ENCODE peak calls at places on chromosome 15, in six cellular contexts. N is mesothelial cell of epicardium, C is activated B cell treated with CpG ODN at 0.5 μM for 24 hours, Q is glutamatergic neuron, B is progenitor cell of endocrine pancreas, J is heart left ventricle. I is an unnamed sample.

GRCh38 chr15:94397377-94397776 is 166.0 kb downstream of the MCTP2 start:
- DNase-seq in B (no peak), N (no peak), J (no peak), C (no peak), Q (no peak), I (no peak)

GRCh38 chr15:64274541-64274940 is 81.4 kb downstream of the CSNK1G1 start:
- DNase-seq in C (no peak), J (no peak), N (no peak), Q (no peak), B (no peak), I (no peak)

GRCh38 chr15:38612159-38612863 is 47.7 kb upstream of the RASGRP1 start:
- DNase-seq in B (no peak), J (no peak), N (no peak), C (no peak), Q (no peak), I (no peak)

GRCh38 chr15:31357148-31357547 is 30.5 kb downstream of the KLF13 start:
- DNase-seq in N (no peak), B (no peak), C (no peak), J (no peak), Q (no peak), I (no peak)

GRCh38 chr15:57114070-57114469 is 195.6 kb downstream of the TCF12 start:
- DNase-seq in J (peak; percentile 10), Q (no peak), C (no peak), B (no peak), N (no peak), I (no peak)

GRCh38 chr15:67085237-67085817 is 19.9 kb downstream of the SMAD3 start:
- DNase-seq in C (no peak), B (no peak), Q (no peak), N (no peak), J (no peak), I (no peak)

GRCh38 chr15:92949604-92950249 is 49.6 kb downstream of the CHD2 start:
- DNase-seq in J (no peak), C (no peak), N (no peak), B (no peak), Q (no peak), I (no peak)

GRCh38 chr15:34693053-34693744 is 61.6 kb downstream of the GJD2 start:
- DNase-seq in N (no peak), B (no peak), Q (no peak), C (no peak), J (no peak), I (no peak)

GRCh38 chr15:66252411-66253295 is 897 bp downstream of the MEGF11 start:
- DNase-seq in N (peak; percentile 52), J (peak; percentile 30), B (peak; percentile 53), C (peak; percentile 49), Q (peak; percentile 83), I (peak; percentile 28)

GRCh38 chr15:76062282-76062681 is 2.5 kb downstream of the TMEM266 start:
- DNase-seq in N (no peak), J (no peak), B (no peak), Q (no peak), C (no peak), I (no peak)

GRCh38 chr15:64045774-64046346 is 425 bp downstream of the DAPK2 start:
- DNase-seq in C (peak; percentile 33), N (no peak), J (peak; percentile 21), Q (peak; percentile 27), B (peak; percentile 13), I (peak; percentile 27)

DNA sequence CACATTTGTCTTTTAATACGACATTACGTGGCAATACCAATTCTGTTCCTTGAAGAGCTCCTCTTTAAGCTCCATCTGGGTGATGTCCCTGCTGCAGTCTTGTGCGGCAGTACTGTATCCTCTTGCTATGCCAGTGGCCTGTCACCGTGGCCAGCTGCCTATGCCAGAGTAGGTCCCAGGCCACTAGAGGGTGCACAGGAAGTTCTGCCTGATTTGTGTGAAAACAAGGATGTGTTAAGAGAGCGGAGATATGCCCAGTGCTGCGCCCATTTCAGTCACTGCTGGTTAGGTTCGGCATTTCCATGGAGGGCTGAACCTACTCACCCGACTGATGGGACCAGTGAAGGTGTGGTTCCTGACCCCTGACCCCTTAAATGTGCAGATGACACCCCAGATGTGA is 25.2 kb downstream of the NIPA1 start:
- DNase-seq in Q (peak; percentile 32), C (no peak), N (no peak), J (no peak), B (no peak), I (no peak)
- TF ChIP-seq CTCF in Q (no peak), C (no peak), N (no peak), J (peak; percentile 40), B (peak; percentile 35), I (no peak)

GRCh38 chr15:40974921-40975320 is 21.6 kb downstream of the CHAC1 start:
- DNase-seq in B (no peak), J (no peak), N (no peak), Q (no peak), C (no peak), I (no peak)
- TF ChIP-seq CTCF in B (no peak), J (no peak), N (no peak), Q (no peak), C (no peak), I (no peak)

DNA sequence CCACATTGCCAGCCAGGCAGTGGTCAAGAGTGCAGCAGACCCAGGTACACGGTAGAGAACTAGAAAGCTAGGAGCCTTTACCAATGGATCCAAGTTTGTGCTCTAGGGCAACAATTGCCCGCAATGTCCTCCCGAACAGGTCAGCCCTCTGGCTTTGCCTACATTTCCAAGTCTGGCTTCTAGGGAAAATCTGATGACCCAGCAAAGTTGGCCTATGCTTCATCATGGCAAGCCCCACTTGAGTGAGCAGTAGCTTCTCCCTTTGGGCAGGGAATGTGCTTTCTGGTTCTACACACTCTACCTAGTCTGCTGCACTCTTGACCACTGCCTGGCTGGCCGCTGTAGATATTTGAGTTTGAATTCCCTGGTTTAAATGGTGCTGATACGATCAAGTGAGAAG is 361.6 kb upstream of the NR2F2 start:
- DNase-seq in Q (no peak), J (no peak), N (no peak), C (no peak), B (no peak), I (no peak)
- TF ChIP-seq CTCF in Q (no peak), J (no peak), N (no peak), C (no peak), B (no peak), I (no peak)

GRCh38 chr15:60397772-60398445 is at the start of gene ANXA2:
- DNase-seq in N (peak; percentile 60), C (peak; percentile 76), Q (peak; percentile 82), J (peak; percentile 88), B (peak; percentile 53), I (peak; percentile 72)

GRCh38 chr15:60395276-60396011 is 2.3 kb downstream of the ANXA2 start:
- DNase-seq in B (no peak), C (no peak), J (no peak), Q (no peak), N (no peak), I (no peak)

GRCh38 chr15:60396100-60396499 is 1.7 kb downstream of the ANXA2 start:
- DNase-seq in C (no peak), Q (no peak), B (no peak), N (no peak), J (no peak), I (no peak)

GRCh38 chr15:60396964-60397771 is 618 bp downstream of the ANXA2 start:
- DNase-seq in J (peak; percentile 71), C (peak; percentile 48), N (peak; percentile 71), B (peak; percentile 65), Q (peak; percentile 77), I (peak; percentile 27)

GRCh38 chr15:60396560-60396963 is 1.2 kb downstream of the ANXA2 start:
- DNase-seq in N (no peak), C (no peak), J (no peak), B (no peak), Q (no peak), I (no peak)
- TF ChIP-seq CTCF in N (no peak), C (no peak), J (no peak), B (no peak), Q (no peak), I (no peak)

DNA sequence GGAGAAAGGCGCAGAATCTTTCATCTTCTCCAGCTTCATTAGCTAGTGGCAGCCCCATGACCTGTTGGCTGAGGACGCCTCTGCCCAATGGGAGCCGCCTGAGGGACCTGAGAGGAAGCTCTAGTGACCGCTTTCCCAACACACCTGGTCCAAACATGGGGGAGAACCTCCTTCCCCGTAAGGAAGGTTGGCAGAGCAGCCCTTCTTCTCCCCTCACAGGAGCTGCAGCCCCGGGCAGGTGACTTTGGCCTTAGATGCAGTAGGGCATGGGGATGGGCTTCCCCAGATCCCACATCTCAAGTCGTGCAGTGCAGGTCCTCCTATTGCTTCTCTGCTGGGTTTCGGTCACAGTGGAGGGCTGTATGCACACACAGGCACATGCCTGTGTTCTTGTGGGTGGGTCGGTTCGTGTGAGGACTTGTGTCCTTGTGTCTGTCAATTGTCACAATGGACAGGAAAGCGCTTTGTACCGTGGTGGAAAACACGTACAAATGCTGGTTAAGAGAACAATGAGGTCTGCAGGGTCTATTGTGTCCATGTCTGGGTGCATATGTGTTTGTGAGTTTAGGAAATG is 1.3 kb downstream of the ISLR2 start:
- DNase-seq in N (no peak), J (no peak), C (no peak), Q (no peak), B (no peak), I (no peak)
- TF ChIP-seq CTCF in N (no peak), J (no peak), C (no peak), Q (no peak), B (no peak), I (no peak)

GRCh38 chr15:44545934-44546802 is 9.2 kb downstream of the EIF3J start:
- DNase-seq in N (no peak), B (no peak), C (no peak), J (no peak), Q (no peak), I (no peak)
- TF ChIP-seq CTCF in N (no peak), B (peak; percentile 38), C (no peak), J (peak; percentile 31), Q (no peak), I (peak; percentile 42)

DNA sequence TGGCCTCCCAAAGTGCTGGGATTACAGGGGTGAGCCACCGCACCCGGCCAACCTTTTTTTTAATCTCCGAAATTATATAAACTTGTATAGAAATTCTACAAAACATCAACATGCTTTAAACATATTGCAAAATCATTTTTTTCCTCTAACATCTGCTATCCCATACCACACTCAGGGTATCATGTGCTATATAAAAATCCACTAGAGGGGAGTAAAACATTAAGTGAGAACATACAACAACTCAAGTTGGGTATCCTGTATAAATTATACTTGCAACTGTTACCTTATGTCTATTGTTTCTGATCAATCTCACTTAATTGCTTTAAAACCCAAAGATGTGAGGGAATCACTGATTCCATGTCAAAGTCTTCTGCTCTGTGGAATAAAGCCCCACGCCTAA is 71.9 kb upstream of the FBN1 start:
- DNase-seq in B (no peak), N (no peak), C (no peak), Q (no peak), J (no peak), I (no peak)
- TF ChIP-seq CTCF in B (no peak), N (no peak), C (no peak), Q (no peak), J (no peak), I (no peak)

DNA sequence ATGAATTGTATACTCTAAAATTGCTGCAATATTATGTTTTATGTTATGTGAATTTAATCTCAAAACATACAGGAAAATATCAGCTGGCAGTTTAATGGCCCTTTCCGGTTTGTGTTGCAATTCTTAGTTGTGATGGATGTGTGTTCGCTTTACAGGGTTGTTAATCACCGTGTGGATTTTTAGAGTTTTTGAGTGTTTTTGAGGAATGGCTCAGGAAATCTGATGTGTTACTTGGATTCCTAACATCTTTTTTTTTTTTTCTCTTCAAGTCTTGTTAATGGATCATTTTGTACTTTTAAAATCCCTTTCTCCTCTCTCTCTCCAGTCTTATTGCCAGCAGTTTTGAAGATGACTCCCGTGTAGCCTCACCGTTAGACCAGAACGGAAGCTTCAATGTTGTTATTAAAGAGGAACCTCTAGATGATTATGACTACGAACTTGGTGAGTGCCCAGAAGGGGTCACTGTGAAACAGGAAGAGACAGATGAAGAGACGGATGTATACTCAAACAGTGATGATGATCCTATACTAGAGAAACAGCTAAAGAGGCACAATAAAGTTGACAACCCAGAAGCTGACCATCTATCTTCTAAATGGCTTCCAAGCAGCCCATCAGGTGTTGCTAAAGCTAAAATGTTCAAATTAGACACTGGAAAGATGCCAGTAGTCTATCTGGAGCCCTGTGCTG is 35.7 kb downstream of the MGA start:
- DNase-seq in Q (no peak), B (no peak), C (no peak), J (peak; percentile 12), N (no peak), I (no peak)
- TF ChIP-seq CTCF in Q (no peak), B (no peak), C (no peak), J (peak; percentile 40), N (no peak), I (peak; percentile 56)